ENCODE peak calls at places on chromosomes 11 and 22, in ten cellular contexts. J is heart left ventricle, C is stomach, L is transverse colon, X is HepG2, U is A549, T is right lobe of liver, M is sigmoid colon, E is adrenal gland, B is prostate gland. H is an unnamed sample.

GRCh38 chr11:134784046-134784445 is 372.0 kb upstream of the B3GAT1 start:
- DNase-seq in B (no peak), C (no peak), T (no peak), U (no peak), E (no peak), X (no peak), L (no peak), J (no peak), M (no peak), H (no peak)

GRCh38 chr11:114237321-114238280 is 58.6 kb upstream of the NNMT start:
- DNase-seq in T (no peak), J (no peak), U (no peak), B (no peak), E (no peak), M (no peak), L (no peak), X (no peak), C (no peak), H (no peak)

GRCh38 chr22:27159716-27160295 is 502.4 kb downstream of the MIAT start:
- DNase-seq in C (no peak), T (no peak), U (no peak), X (no peak), B (no peak), J (no peak), L (no peak), M (no peak), E (no peak), H (no peak)

GRCh38 chr22:29266564-29267461 is 968 bp downstream of the RHBDD3 start:
- DNase-seq in X (no peak), M (no peak), J (no peak), C (no peak), T (peak), B (no peak), U (no peak), L (no peak), E (peak), H (no peak)

GRCh38 chr11:12006552-12007229 is 1.7 kb downstream of the DKK3 start:
- DNase-seq in C (no peak), U (no peak), B (no peak), M (no peak), X (no peak), J (no peak), L (no peak), T (no peak), E (no peak), H (no peak)

GRCh38 chr11:122220321-122220720 is 104.3 kb upstream of the BLID start:
- DNase-seq in L (no peak), C (no peak), X (no peak), U (no peak), T (no peak), M (no peak), J (no peak), B (no peak), E (no peak), H (no peak)

GRCh38 chr11:96235725-96236124 is 107.3 kb downstream of the MAML2 start:
- DNase-seq in M (no peak), E (no peak), X (no peak), U (no peak), L (no peak), B (no peak), J (no peak), T (no peak), C (no peak), H (no peak)

GRCh38 chr11:14149683-14150082 is 187.2 kb downstream of the SPON1 start:
- DNase-seq in J (no peak), C (no peak), U (no peak), E (no peak), T (no peak), M (no peak), L (no peak), B (no peak), X (no peak), H (no peak)

GRCh38 chr22:29431986-29432385 is 6.4 kb upstream of the RFPL1 start:
- DNase-seq in C (no peak), T (no peak), J (no peak), E (no peak), U (no peak), M (no peak), B (no peak), X (no peak), L (no peak), H (no peak)

GRCh38 chr22:48049116-48049515 is 1286.7 kb downstream of the TBC1D22A start:
- DNase-seq in X (no peak), M (no peak), T (no peak), B (no peak), L (no peak), J (no peak), E (no peak), C (no peak), U (no peak), H (no peak)

GRCh38 chr11:14022251-14022650 is 59.7 kb downstream of the SPON1 start:
- DNase-seq in T (no peak), M (no peak), C (no peak), B (no peak), X (no peak), J (no peak), U (no peak), E (no peak), L (no peak), H (no peak)

GRCh38 chr11:103624708-103625623 is 411.5 kb upstream of the DDI1 start:
- DNase-seq in M (no peak), L (no peak), C (no peak), T (no peak), X (no peak), E (no peak), B (no peak), U (peak), J (peak), H (no peak)

DNA sequence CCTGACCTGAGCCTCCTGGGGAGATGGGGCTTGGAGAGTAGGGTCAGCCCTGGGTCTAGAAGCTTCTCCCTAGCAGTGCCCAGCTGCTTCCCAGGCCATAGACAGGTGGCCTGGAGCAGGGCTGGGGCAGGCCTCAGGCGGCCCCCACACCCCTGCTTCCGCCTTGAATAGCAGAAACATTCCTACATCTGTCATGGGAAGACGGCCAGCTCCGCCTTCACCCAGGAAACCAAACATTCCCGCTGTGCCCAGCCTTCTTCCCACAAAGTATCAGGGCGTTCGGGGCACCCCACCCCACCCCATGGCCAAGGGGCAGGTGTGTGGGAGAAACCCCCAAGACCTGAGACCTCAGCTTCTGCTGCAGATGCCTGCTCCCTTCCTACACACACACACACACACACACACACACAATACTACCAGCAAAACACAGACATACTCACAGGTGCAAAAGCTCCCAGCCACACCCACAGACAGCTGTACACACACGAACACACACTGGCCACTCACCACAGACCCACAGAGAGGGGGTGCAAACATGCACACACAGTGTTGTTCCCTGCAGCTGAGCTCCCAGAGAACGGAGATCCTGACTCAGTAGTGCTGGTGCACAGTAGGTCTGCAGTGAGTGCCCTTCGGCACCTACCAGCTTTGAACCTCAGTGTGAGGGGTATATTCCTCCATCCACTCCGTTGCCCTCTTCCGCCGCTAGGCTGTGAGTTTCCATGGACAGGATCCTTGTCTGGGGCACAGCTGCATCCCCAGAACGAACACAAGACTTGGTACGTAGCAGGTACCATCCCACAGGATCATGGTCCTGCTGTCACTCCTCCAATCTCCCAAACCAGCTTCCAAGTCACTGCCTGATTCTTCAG is 37.4 kb downstream of the PDGFB start:
- DNase-seq in U (no peak), M (peak), L (peak), B (no peak), T (no peak), X (no peak), E (no peak), J (no peak), C (peak), H (peak)
- TF ChIP-seq POLR2A in U (no peak), M (no peak), L (no peak), B (no peak), T (no peak), X (no peak), E (no peak), J (no peak), C (no peak), H (no peak)

GRCh38 chr11:70567680-70568503 is 169.6 kb downstream of the CTTN start:
- DNase-seq in U (no peak), L (peak), B (peak), E (peak), T (no peak), J (peak), C (no peak), M (peak), X (no peak), H (peak)
- H3K4me3 ChIP-seq in U (no peak), L (peak), B (peak), E (no peak), T (peak), J (peak), C (peak), M (peak), X (no peak), H (no peak)

DNA sequence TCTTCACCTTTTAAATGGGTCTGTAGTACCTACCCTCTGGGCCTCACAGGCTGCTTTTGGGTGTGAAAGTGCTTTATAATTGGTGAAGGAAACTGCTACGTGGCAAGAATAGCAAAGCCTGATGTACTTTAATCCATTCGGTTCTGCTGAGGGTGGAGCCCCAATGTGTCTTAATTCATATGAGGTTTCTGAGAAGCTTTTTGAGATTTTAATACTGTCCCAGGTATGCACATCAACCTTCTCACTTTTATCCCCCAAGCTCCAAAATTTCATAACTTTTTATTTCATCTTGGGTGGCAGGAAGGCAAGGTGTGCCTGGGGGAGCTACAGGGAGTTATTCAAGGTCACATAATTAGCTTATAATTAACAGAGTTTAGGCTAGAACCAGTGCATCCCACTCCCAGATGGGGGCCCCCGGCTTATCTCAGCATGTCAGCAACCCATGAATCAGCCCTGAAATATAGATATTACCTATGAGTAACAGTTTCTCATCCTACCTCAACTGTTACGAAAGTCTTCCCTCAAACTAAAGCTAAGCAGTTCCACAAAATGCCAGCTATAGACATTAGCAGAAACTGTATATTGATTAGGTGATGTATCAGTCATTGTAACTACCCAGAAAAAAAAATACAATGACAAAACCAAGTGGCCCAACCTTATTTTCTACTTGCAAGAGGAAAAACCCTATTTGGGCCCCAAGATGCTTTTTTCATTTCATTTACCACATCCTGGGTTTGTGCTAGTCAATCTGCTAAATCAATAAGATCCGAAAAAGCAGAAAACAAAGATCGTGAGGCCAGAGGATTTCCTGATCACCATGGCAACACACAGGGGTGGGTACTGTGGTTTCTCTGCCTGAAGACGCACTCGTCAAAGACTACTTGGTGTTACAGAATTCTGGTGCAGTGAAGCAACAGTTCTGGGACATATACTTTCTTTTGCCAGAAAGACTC is 26.7 kb downstream of the CD44 start:
- DNase-seq in E (no peak), X (no peak), L (peak), B (no peak), M (no peak), U (no peak), T (no peak), C (peak), J (no peak), H (peak)
- TF ChIP-seq POLR2A in E (no peak), X (no peak), L (no peak), B (no peak), M (no peak), U (no peak), T (no peak), C (no peak), J (no peak), H (no peak)

DNA sequence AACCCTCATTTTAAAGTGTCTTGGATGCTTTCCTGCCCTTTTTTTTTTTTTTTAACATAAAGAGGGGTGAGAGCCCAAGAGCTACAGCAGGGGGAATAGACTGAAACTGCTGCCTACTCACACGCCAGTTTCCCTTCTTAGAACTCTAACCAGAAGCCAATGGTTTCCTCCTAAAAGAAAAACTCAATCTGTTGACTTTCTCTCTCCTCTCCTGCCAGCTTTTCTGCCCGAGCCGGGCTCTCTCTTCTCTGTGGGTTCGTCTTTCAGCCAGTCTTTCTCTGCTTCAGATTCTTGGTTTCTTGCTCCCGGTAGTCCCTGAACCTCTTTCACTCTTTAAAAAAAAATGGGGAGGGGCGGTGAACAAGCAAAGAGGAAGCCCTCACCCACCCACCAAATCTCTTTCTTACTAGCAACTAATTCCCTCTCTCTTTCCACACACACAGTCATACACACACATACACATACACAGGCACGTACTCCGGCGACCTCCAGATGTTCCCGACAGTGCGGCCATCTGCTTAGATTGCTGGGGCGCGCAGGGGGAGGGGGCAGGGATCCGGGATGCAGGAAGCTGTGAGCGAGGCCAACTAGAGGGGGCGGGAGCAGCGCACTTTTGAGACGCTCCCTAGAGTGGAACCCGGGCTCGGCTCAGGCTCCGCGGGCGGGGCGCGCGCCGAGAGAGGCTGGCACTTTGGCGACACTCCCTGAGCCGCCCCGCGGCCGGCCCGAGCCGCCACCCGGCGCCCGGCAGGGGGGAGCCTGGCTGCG is 446 bp upstream of the TSKU start:
- DNase-seq in E (peak), B (peak), J (peak), U (peak), T (peak), C (peak), M (peak), L (peak), X (peak), H (peak)
- H3K4me3 ChIP-seq in E (peak), B (peak), J (peak), U (peak), T (peak), C (peak), M (peak), L (peak), X (peak), H (no peak)

DNA sequence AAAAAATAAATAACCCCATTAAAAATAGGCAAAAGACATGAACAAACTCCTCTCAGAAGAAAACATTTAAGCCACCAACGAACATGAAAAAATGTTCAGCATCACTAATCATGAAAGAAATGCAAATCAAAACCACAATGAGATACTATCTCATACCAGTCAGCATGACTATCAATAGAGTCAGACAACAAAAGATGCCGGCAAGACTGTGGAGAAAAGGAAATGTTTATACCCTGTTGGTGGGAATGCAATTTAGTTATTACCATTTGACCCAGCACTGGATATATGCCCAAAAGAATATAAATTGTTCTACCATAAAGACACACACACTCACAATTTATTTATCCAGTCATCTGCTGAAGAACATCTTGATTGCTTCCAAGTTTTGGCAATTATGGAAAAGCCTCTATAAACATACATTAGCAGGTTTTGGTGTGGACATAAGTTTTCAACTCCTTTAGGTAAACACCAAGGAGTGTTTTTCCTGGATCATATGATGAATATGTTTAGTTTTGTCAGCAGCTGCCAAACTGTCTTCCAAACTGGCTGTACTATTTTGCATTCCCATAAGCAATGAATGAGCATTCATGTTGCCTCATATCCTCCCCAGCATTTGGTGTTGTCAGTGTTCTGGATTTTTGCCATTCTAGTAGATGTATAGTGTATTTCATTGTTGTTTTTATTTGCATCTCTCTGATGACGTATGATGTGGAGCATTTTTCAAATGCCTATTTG is 28.0 kb downstream of the OR8D1 start:
- DNase-seq in M (no peak), U (no peak), C (no peak), E (no peak), T (no peak), B (no peak), X (no peak), L (no peak), J (no peak), H (no peak)
- TF ChIP-seq POLR2A in M (no peak), U (no peak), C (no peak), E (no peak), T (no peak), B (no peak), X (no peak), L (no peak), J (no peak), H (no peak)

DNA sequence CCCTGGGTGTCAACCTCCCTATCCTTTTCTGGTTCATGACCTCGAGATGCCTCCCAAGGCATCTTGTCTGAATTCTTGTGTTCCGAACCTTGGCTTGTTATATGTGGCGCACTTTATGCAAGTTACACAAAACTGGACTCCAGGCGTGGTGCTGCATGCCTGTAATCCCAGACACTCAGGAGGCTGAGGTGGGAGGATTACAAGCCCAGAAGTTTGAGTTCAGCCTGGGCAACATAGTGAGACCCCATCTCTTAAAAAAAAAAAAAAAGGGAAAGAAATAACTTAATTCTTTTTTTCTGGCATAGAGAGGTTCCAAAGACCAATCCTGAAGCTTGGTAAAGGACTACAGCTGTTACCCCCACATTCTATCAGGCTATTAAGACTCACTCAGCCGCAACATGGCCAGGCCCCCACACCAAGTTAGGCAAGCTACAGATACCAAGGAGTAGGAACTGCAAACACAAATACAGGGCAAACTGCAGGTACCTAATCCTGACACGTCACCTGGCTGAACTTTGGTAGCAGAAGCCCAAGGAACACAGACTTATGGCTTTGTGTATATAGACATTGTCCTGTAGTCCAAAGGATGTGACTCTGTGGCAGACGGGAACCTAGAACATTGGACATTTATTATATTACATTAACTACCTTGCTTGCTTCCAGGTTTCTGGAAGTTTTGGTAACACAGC is 1.3 kb downstream of the C11orf24 start:
- DNase-seq in U (no peak), L (peak), E (no peak), T (peak), X (peak), M (no peak), B (no peak), C (no peak), J (no peak), H (no peak)
- H3K4me3 ChIP-seq in U (peak), L (peak), E (no peak), T (peak), X (peak), M (peak), B (no peak), C (peak), J (peak), H (no peak)